ENCODE peak calls at places on chromosomes 5 and 9, in six cellular contexts. B, E, U, A, T and V are unnamed samples.

GRCh38 chr9:105676351-105676923 is 14.2 kb downstream of the TAL2 start:
- DNase-seq in U (no peak), E (no peak), T (no peak), B (no peak), A (no peak), V (no peak)

GRCh38 chr5:180069589-180070247 is 1.8 kb downstream of the RNF130 start:
- DNase-seq in U (peak), E (no peak), B (no peak), T (no peak), A (no peak), V (no peak)

GRCh38 chr9:84827248-84827786 is 157.8 kb downstream of the NTRK2 start:
- DNase-seq in T (no peak), U (no peak), A (no peak), E (no peak), B (no peak), V (no peak)

GRCh38 chr9:20024159-20024571 is 235.3 kb upstream of the SLC24A2 start:
- DNase-seq in E (no peak), T (no peak), A (no peak), U (peak), B (no peak), V (no peak)

GRCh38 chr9:123893146-123893545 is 36.8 kb downstream of the DENND1A start:
- DNase-seq in B (no peak), A (no peak), U (no peak), E (no peak), T (no peak), V (no peak)

GRCh38 chr5:132640613-132641012 is 17.4 kb upstream of the IL13 start:
- DNase-seq in T (peak), B (no peak), U (no peak), A (no peak), E (no peak), V (no peak)

GRCh38 chr5:169757016-169757415 is 119.9 kb downstream of the DOCK2 start:
- DNase-seq in A (no peak), B (no peak), U (no peak), T (no peak), E (no peak), V (no peak)

GRCh38 chr9:30522486-30522885 is 1862.0 kb upstream of the ACO1 start:
- DNase-seq in A (no peak), T (no peak), U (no peak), B (no peak), E (no peak), V (no peak)

GRCh38 chr5:53126514-53126913 is 17.0 kb upstream of the MOCS2 start:
- DNase-seq in A (no peak), U (peak), T (no peak), E (no peak), B (no peak), V (peak)
- H3K4me3 ChIP-seq in A (no peak), U (no peak), T (no peak), E (no peak), B (no peak), V (no peak)

DNA sequence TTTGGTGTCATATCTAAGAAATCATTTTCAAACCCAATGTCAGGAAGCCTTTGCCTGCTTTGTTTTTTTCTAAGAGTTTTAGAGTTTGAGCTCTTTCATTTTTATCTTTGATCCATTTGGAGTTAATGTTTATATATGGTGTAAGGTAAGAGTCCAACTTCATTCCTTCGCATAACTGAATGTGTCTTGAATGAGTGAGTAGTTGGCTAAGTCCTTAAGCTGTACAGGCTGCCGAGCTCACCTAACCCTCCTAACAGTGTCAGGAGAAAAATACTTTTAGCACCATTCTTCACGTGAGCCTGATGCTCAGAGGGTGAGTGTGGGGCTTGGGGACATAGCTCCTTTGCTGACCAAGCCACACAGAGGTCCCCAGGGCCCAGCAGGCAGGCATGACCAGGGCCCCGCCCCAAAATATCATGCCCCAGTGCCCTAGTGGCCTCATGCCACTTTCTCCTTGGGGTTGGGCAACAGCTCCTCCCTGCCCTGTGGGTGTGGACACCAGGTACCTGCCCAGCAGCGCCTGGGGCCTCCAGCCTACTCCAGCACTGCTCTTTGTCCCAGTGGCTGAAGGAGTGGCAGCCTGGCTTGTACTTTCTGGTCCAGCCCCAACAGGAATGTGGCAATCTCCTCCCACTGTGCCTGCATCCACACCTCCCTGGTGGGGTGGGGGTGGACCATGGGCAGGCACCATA is 17.2 kb downstream of the PPARGC1B start:
- DNase-seq in A (peak), U (no peak), E (no peak), T (no peak), B (peak), V (no peak)
- TF ChIP-seq CTCF in A (no peak), U (no peak), E (no peak), T (no peak), B (no peak), V (no peak)

GRCh38 chr5:81005708-81006107 is 45.5 kb downstream of the RASGRF2 start:
- DNase-seq in U (no peak), E (no peak), B (no peak), A (no peak), T (no peak), V (no peak)
- H3K4me3 ChIP-seq in U (no peak), E (no peak), B (no peak), A (no peak), T (no peak), V (no peak)

DNA sequence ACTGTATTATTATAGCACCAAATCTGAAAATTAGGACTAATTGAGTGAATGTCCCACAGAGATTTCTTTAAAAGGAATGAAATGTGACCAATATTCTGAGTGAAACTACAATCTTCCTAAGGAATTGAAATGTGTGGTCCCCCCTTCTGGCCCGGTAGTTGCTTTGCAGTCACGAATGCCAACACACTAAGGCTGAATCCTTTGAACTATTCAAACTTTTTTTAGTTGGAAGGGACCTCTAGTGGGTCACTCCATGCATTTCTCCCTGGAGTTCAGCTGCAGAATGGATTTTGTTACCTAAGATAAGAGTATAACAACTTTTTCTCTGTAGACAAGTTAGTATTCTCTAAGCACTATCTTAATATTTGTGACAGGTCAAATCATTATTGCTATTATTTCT is 2.8 kb downstream of the CDH6 start:
- DNase-seq in T (no peak), E (no peak), B (no peak), A (no peak), U (peak), V (no peak)
- TF ChIP-seq CTCF in T (no peak), E (no peak), B (no peak), A (no peak), U (peak), V (no peak)